ENCODE peak calls at places on chromosomes 7 and 10, in six cellular contexts. F is fibroblast of lung, W is cardiac muscle cell, Y is right lobe of liver, O is nephron progenitor cell, C is osteocyte. H is an unnamed sample.

GRCh38 chr10:6753644-6754043 is 173.6 kb upstream of the PRKCQ start:
- DNase-seq in O (peak), Y (no peak), C (no peak), W (no peak), F (no peak), H (no peak)

GRCh38 chr10:133122171-133122935 is 34.6 kb downstream of the ADGRA1 start:
- DNase-seq in W (no peak), O (no peak), C (no peak), Y (no peak), F (no peak), H (no peak)

GRCh38 chr7:137489880-137490279 is 146.3 kb upstream of the PTN start:
- DNase-seq in F (no peak), Y (no peak), W (no peak), C (no peak), O (no peak), H (no peak)

GRCh38 chr7:30396379-30396778 is 82.2 kb downstream of the NOD1 start:
- DNase-seq in O (no peak), W (peak), Y (no peak), F (no peak), C (no peak), H (no peak)

GRCh38 chr7:103065666-103066065 is 8.9 kb downstream of the FBXL13 start:
- DNase-seq in O (peak), W (peak), Y (peak), C (no peak), F (peak), H (peak)

GRCh38 chr10:114624941-114625780 is 32.9 kb downstream of the ABLIM1 start:
- DNase-seq in O (no peak), C (no peak), Y (no peak), W (no peak), F (peak), H (no peak)

GRCh38 chr10:117298219-117298618 is 57.3 kb downstream of the SLC18A2 start:
- DNase-seq in O (no peak), C (no peak), W (no peak), F (no peak), Y (no peak), H (no peak)

GRCh38 chr7:120988591-120989299 is at the start of gene CPED1:
- DNase-seq in Y (peak), F (peak), C (peak), O (peak), W (peak), H (peak)

GRCh38 chr7:75762350-75762917 is 9.6 kb downstream of the CCL26 start:
- DNase-seq in O (no peak), F (peak), W (peak), C (no peak), Y (no peak), H (no peak)

GRCh38 chr7:7789551-7789988 is 71.2 kb upstream of the RPA3 start:
- DNase-seq in O (no peak), C (no peak), Y (no peak), F (no peak), W (no peak), H (no peak)

GRCh38 chr7:101792051-101792651 is 25.3 kb upstream of the CUX1 start:
- DNase-seq in Y (peak), F (peak), W (peak), C (no peak), O (no peak), H (no peak)

GRCh38 chr7:87450706-87451105 is 24.8 kb downstream of the ABCB4 start:
- DNase-seq in W (no peak), Y (no peak), C (no peak), F (no peak), O (no peak), H (no peak)

GRCh38 chr7:87451187-87451586 is 24.3 kb downstream of the ABCB4 start:
- DNase-seq in W (no peak), Y (no peak), C (no peak), F (no peak), O (no peak), H (no peak)

GRCh38 chr7:87445897-87446296 is 29.6 kb downstream of the ABCB4 start:
- DNase-seq in F (no peak), O (no peak), W (no peak), C (no peak), Y (no peak), H (no peak)

GRCh38 chr7:87447251-87447650 is 28.2 kb downstream of the ABCB4 start:
- DNase-seq in F (peak), Y (no peak), O (no peak), C (no peak), W (peak), H (no peak)

GRCh38 chr7:87448427-87448826 is 27.1 kb downstream of the ABCB4 start:
- DNase-seq in Y (no peak), W (no peak), O (peak), C (no peak), F (no peak), H (peak)
- TF ChIP-seq CTCF in Y (no peak), W (no peak), O (no peak), C (no peak), F (no peak), H (no peak)

GRCh38 chr10:1549591-1550290 is 187.6 kb downstream of the ADARB2 start:
- DNase-seq in F (no peak), W (no peak), Y (no peak), C (no peak), O (no peak), H (peak)

GRCh38 chr10:1552415-1552814 is 184.9 kb downstream of the ADARB2 start:
- DNase-seq in W (no peak), F (no peak), C (no peak), O (no peak), Y (no peak), H (peak)

GRCh38 chr10:1551636-1552338 is 185.5 kb downstream of the ADARB2 start:
- DNase-seq in W (no peak), Y (no peak), F (no peak), C (no peak), O (no peak), H (peak)

GRCh38 chr10:1550291-1550595 is 187.1 kb downstream of the ADARB2 start:
- DNase-seq in W (no peak), F (no peak), O (no peak), Y (no peak), C (no peak), H (peak)

GRCh38 chr10:1550616-1551015 is 186.7 kb downstream of the ADARB2 start:
- DNase-seq in F (no peak), W (no peak), O (no peak), Y (no peak), C (no peak), H (peak)
- TF ChIP-seq CTCF in F (no peak), W (no peak), O (no peak), Y (no peak), C (no peak), H (no peak)

DNA sequence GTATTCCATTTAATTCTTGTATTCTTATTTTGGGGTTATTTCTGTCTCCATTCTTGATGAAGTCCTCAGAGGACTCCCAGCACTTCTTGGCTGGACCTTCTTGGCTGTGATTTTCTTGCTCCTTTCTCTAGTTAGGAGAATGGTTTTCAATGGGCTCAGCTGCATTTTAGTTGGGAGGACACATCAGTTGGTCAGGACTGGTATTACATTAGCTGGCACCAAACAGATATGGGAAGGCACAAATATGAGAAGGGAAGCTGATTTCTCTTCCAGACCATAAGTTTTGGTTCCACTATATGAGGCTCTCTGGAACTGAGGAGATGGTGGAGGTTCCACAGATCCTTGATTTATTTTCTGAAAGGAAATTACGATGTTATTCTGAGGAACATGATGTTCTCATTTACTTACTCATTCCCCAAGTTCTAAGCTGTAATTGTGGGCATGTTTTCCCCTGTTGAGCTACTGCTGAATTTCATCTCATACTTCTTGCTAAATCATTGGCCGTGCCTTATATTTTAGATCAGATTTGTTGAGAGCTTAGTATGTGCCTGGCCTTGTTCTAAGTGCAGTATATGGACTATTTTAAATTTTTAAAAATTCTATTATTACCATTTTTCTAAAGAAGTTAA is 261.0 kb downstream of the THSD7A start:
- DNase-seq in W (no peak), F (no peak), O (no peak), C (no peak), Y (no peak), H (no peak)
- TF ChIP-seq CTCF in W (no peak), F (no peak), O (no peak), C (no peak), Y (no peak), H (no peak)

DNA sequence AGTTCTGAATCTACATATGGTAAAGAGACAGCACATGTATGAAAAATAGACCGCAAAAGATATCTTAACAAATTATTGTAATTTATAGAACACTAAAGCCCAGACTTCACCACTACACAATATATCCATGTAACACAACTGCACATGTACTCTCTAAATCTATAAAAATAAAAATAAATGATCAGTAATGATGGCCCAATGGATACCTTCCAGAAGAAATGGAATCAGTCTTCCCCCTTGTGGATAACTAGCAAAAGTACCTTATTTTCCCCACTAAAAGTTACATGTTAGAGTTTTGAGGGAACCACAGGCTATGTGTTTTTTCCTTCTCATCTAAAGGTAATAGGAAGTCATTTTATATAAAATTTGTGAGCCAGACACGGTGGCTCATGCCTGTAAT is 25.7 kb downstream of the C7orf25 start:
- DNase-seq in Y (no peak), W (peak), O (no peak), F (peak), C (no peak), H (no peak)
- TF ChIP-seq CTCF in Y (peak), W (peak), O (peak), F (peak), C (peak), H (peak)

GRCh38 chr10:88565072-88565471 is 18.0 kb downstream of the RNLS start:
- DNase-seq in O (no peak), Y (no peak), W (peak), C (no peak), F (peak), H (no peak)
- TF ChIP-seq CTCF in O (no peak), Y (peak), W (peak), C (peak), F (no peak), H (no peak)

GRCh38 chr10:102118867-102119266 is 1.3 kb downstream of the LDB1 start:
- DNase-seq in W (peak), F (peak), Y (no peak), O (peak), C (no peak), H (no peak)

GRCh38 chr10:102115775-102116174 is 4.4 kb downstream of the LDB1 start:
- DNase-seq in F (no peak), O (no peak), C (no peak), W (peak), Y (no peak), H (no peak)

GRCh38 chr10:102114861-102115618 is 5.1 kb downstream of the LDB1 start:
- DNase-seq in F (peak), C (peak), W (peak), Y (peak), O (peak), H (peak)

GRCh38 chr10:102119417-102120141 is 589 bp downstream of the LDB1 start:
- DNase-seq in O (peak), C (no peak), F (peak), W (peak), Y (peak), H (no peak)

DNA sequence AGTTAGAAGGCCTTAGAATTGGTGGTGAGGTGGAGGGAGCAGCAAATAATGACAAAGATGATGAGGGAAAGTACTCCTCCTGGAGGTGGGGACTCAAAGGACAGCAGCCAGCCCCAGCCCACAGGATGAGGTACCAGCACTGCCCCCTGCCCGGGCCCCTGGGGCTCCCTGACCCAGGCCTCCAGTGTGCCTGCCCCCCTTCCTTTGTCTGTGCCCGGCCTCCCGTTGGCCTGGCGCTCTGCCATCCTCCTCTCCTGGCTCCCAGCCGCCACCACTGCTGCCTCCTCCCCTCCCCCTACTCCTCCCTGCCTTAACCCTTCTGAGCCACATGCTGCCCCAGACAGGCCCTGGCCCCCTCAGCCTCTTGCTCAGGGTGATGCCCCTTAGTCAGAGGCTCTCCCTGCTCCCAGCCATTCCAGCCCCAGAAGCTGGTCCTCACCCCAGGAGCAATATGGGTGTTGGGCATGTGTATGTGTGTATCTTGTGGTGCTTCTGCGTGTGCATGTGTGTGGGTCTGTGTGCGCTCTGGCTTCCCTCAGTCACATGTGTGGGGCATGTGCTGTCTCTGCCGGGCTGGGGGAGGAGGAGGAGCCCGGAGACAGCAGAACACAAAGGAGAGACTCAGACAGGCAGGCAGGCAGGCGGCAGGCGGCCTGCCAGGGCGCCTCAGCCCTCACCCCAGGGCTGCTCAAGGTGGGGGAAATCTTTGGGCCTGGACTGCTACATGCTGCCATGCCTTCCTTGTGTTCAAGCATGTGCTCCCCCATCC is 2.6 kb downstream of the LDB1 start:
- DNase-seq in O (peak), C (peak), W (peak), F (peak), Y (peak), H (peak)
- TF ChIP-seq CTCF in O (peak), C (peak), W (peak), F (no peak), Y (no peak), H (peak)

GRCh38 chr7:140982508-140982907 is 32.2 kb downstream of the MRPS33 start:
- DNase-seq in W (no peak), Y (no peak), C (no peak), F (no peak), O (no peak), H (no peak)

GRCh38 chr7:140989068-140989467 is 25.7 kb downstream of the MRPS33 start:
- DNase-seq in W (no peak), F (no peak), C (no peak), Y (no peak), O (no peak), H (no peak)

GRCh38 chr7:140983802-140984201 is 30.9 kb downstream of the MRPS33 start:
- DNase-seq in C (no peak), F (no peak), O (no peak), W (no peak), Y (no peak), H (no peak)
- TF ChIP-seq CTCF in C (peak), F (no peak), O (peak), W (no peak), Y (peak), H (peak)

DNA sequence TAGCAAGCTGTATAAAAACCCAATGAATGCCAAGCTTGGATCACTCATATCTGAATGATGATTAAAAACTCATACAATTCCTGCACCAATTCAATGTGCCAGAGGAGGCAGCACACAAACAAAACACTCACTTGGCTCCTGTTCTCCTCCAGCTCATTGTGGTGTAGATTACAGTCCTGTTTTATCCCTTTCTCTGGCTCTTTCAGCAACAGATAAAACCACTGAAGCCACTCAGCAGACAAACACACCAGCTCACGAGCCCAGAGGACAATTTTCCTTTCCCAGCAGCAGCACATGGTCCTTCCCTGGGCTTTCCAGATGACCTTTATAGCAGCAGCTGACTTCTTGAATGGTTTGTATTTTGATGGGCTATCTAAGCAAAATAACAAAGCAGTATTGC is 107.3 kb upstream of the STARD3NL start:
- DNase-seq in O (no peak), F (peak), Y (no peak), C (no peak), W (peak), H (no peak)
- TF ChIP-seq CTCF in O (peak), F (peak), Y (peak), C (peak), W (peak), H (peak)